ENCODE peak calls at places on chromosomes 3 and 15, in five cellular contexts. P is heart left ventricle, B is astrocyte, A is NT2/D1, C is psoas muscle. S is an unnamed sample.
A peak's percentile ranks its signal among the peaks of the same experiment; 100 is the strongest.

GRCh38 chr3:89533320-89533719 is 425.9 kb downstream of the EPHA3 start:
- DNase-seq in P (no peak), B (no peak), C (no peak), A (no peak), S (no peak)

GRCh38 chr3:58529516-58530353 is 7.3 kb downstream of the ACOX2 start:
- DNase-seq in P (no peak), A (peak; percentile 67), C (no peak), B (no peak), S (no peak)

GRCh38 chr3:55826731-55827496 is 339.8 kb upstream of the WNT5A start:
- DNase-seq in A (no peak), B (peak; percentile 52), C (no peak), P (no peak), S (no peak)

GRCh38 chr3:31695280-31696008 is 162.7 kb downstream of the STT3B start:
- DNase-seq in B (no peak), C (no peak), P (no peak), A (no peak), S (no peak)

GRCh38 chr3:155236473-155236872 is 57.0 kb downstream of the STRIT1 start:
- DNase-seq in A (no peak), C (no peak), B (no peak), P (no peak), S (no peak)

GRCh38 chr15:54962637-54963036 is 234.1 kb downstream of the RSL24D1 start:
- DNase-seq in A (no peak), C (no peak), P (no peak), B (no peak), S (no peak)

GRCh38 chr3:42749025-42749752 is 23.9 kb downstream of the CCDC13 start:
- DNase-seq in P (no peak), B (no peak), A (no peak), C (no peak), S (no peak)

GRCh38 chr15:95169701-95170459 is 938.5 kb downstream of the MCTP2 start:
- DNase-seq in P (no peak), B (no peak), A (no peak), C (peak; percentile 40), S (no peak)

GRCh38 chr15:83844742-83845141 is 190.8 kb downstream of the ADAMTSL3 start:
- DNase-seq in B (no peak), A (no peak), P (no peak), C (peak; percentile 27), S (no peak)

GRCh38 chr15:37095993-37096877 is 4.1 kb downstream of the MEIS2 start:
- DNase-seq in P (peak; percentile 41), B (no peak), A (no peak), C (no peak), S (no peak)

GRCh38 chr15:99613887-99614642 is 48.3 kb downstream of the MEF2A start:
- DNase-seq in P (no peak), B (no peak), A (no peak), C (peak; percentile 38), S (no peak)

GRCh38 chr15:73786518-73786917 is 33.4 kb upstream of the INSYN1 start:
- DNase-seq in A (peak; percentile 89), C (no peak), P (no peak), B (no peak), S (no peak)

GRCh38 chr3:129855454-129856419 is 37.8 kb downstream of the TMCC1 start:
- DNase-seq in C (no peak), B (peak; percentile 58), A (no peak), P (no peak), S (no peak)

GRCh38 chr3:189270248-189270832 is 98.6 kb downstream of the TPRG1 start:
- DNase-seq in B (peak; percentile 77), A (peak; percentile 63), C (peak; percentile 32), P (peak; percentile 53), S (peak; percentile 66)

GRCh38 chr15:43086551-43086950 is 19.3 kb downstream of the UBR1 start:
- DNase-seq in B (peak; percentile 39), A (no peak), P (no peak), C (no peak), S (no peak)

GRCh38 chr3:172277151-172277652 is 171.1 kb downstream of the GHSR start:
- DNase-seq in A (no peak), C (no peak), P (no peak), B (no peak), S (no peak)

GRCh38 chr3:124883766-124884473 is 3.2 kb downstream of the ITGB5 start:
- DNase-seq in C (no peak), B (peak; percentile 60), A (no peak), P (no peak), S (no peak)

GRCh38 chr3:195117978-195118581 is 152.9 kb downstream of the XXYLT1 start:
- DNase-seq in C (no peak), A (no peak), B (no peak), P (no peak), S (no peak)

GRCh38 chr3:9901967-9902366 is 681 bp upstream of the IL17RE start:
- DNase-seq in C (no peak), B (no peak), A (no peak), P (no peak), S (no peak)

GRCh38 chr3:79639855-79640254 is 127.9 kb downstream of the ROBO1 start:
- DNase-seq in P (no peak), C (no peak), B (no peak), A (no peak), S (no peak)

GRCh38 chr15:69973102-69973714 is 124.5 kb downstream of the TLE3 start:
- DNase-seq in C (no peak), P (no peak), A (no peak), B (peak; percentile 33), S (no peak)

GRCh38 chr3:4980229-4981159 is 1.3 kb downstream of the BHLHE40 start:
- DNase-seq in P (peak; percentile 94), C (peak; percentile 92), A (no peak), B (peak; percentile 83), S (no peak)

GRCh38 chr15:94324117-94324826 is 92.9 kb downstream of the MCTP2 start:
- DNase-seq in B (peak; percentile 12), A (peak; percentile 44), P (no peak), C (peak; percentile 21), S (no peak)

GRCh38 chr15:67762610-67763368 is 62.5 kb upstream of the SKOR1 start:
- DNase-seq in B (no peak), P (no peak), A (no peak), C (no peak), S (no peak)

GRCh38 chr3:60079076-60079475 is 1029.3 kb upstream of the CFAP20DC start:
- DNase-seq in B (no peak), P (no peak), C (no peak), A (no peak), S (no peak)

GRCh38 chr3:160016972-160017371 is 28.3 kb downstream of the IL12A start:
- DNase-seq in C (no peak), P (no peak), B (peak; percentile 54), A (no peak), S (no peak)

GRCh38 chr3:149967067-149967685 is 3.5 kb downstream of the PFN2 start:
- DNase-seq in C (no peak), B (no peak), P (no peak), A (no peak), S (no peak)

GRCh38 chr3:187746479-187747335 is 1.4 kb upstream of the BCL6 start:
- DNase-seq in B (peak; percentile 37), A (no peak), C (no peak), P (no peak), S (no peak)

GRCh38 chr3:152581941-152582340 is 253.0 kb upstream of the P2RY1 start:
- DNase-seq in B (no peak), P (no peak), C (no peak), A (no peak), S (no peak)

GRCh38 chr3:30680789-30681188 is 74.4 kb downstream of the TGFBR2 start:
- DNase-seq in C (no peak), P (peak; percentile 44), B (peak; percentile 18), A (no peak), S (no peak)

GRCh38 chr3:170201527-170201926 is 20.0 kb upstream of the PHC3 start:
- DNase-seq in C (no peak), P (no peak), B (no peak), A (no peak), S (no peak)

GRCh38 chr15:76345269-76345879 is 8.8 kb downstream of the ISL2 start:
- DNase-seq in A (no peak), P (no peak), B (no peak), C (no peak), S (no peak)

GRCh38 chr15:76347507-76348055 is 11.0 kb downstream of the ISL2 start:
- DNase-seq in B (no peak), A (no peak), C (no peak), P (no peak), S (no peak)

GRCh38 chr15:76346666-76347506 is 10.3 kb downstream of the ISL2 start:
- DNase-seq in C (no peak), B (no peak), A (no peak), P (no peak), S (no peak)

GRCh38 chr15:76343313-76343996 is 6.9 kb downstream of the ISL2 start:
- DNase-seq in P (no peak), A (no peak), B (no peak), C (no peak), S (no peak)

GRCh38 chr15:76345880-76346665 is 9.5 kb downstream of the ISL2 start:
- DNase-seq in P (no peak), A (no peak), B (no peak), C (no peak), S (no peak)
- H3K27me3 ChIP-seq in P (peaks cover 80% of the 10 kb centered on the region), A (peaks cover 99% of the 10 kb centered on the region), B (peaks cover 66% of the 10 kb centered on the region), C (peaks cover 87% of the 10 kb centered on the region), S (peaks cover 62% of the 10 kb centered on the region)

GRCh38 chr3:61955483-61955882 is 394.1 kb downstream of the PTPRG start:
- DNase-seq in C (no peak), B (no peak), A (no peak), P (no peak), S (no peak)
- H3K27me3 ChIP-seq in C (no peaks in the 10 kb centered on the region), B (no peaks in the 10 kb centered on the region), A (no peaks in the 10 kb centered on the region), P (no peaks in the 10 kb centered on the region), S (no peaks in the 10 kb centered on the region)

GRCh38 chr15:31147456-31147855 is 45.9 kb upstream of the TRPM1 start:
- DNase-seq in A (no peak), P (no peak), B (no peak), C (no peak), S (no peak)

GRCh38 chr15:31136016-31136415 is 34.5 kb upstream of the TRPM1 start:
- DNase-seq in B (no peak), A (no peak), C (no peak), P (no peak), S (no peak)

GRCh38 chr15:31136612-31137328 is 35.2 kb upstream of the TRPM1 start:
- DNase-seq in A (no peak), B (no peak), P (no peak), C (no peak), S (no peak)

GRCh38 chr15:31145271-31145911 is 43.9 kb upstream of the TRPM1 start:
- DNase-seq in A (no peak), C (no peak), B (peak; percentile 15), P (no peak), S (no peak)

GRCh38 chr15:31141792-31142191 is 40.3 kb upstream of the TRPM1 start:
- DNase-seq in B (no peak), C (no peak), A (no peak), P (no peak), S (no peak)
- H3K27me3 ChIP-seq in B (no peaks in the 10 kb centered on the region), C (no peaks in the 10 kb centered on the region), A (no peaks in the 10 kb centered on the region), P (no peaks in the 10 kb centered on the region), S (no peaks in the 10 kb centered on the region)

DNA sequence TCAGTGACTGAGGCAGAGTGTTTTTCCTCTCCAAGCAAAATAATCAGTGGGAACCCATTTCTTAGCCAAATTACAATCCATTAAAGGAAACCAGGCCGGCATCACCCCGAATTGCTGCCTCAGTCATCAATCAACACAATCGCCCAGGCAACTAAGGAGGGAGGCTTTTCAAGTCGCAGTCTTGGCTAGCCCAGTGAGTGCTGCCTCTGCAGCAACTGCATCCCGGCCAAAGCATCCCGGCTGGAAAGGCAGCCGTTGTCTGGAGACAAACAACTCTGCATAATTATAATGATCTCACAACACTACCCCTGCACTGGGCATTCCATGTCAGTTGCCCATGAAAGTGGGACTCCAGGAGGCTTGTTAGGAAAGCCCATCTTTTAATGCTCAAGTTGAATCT is 213.6 kb upstream of the PRICKLE2 start:
- DNase-seq in A (no peak), B (no peak), P (no peak), C (no peak), S (no peak)
- H3K27me3 ChIP-seq in A (peaks cover under 1% of the 10 kb centered on the region), B (peaks cover 14% of the 10 kb centered on the region), P (peaks cover 14% of the 10 kb centered on the region), C (peaks cover 20% of the 10 kb centered on the region), S (peaks cover 15% of the 10 kb centered on the region)